ENCODE peak calls at places on chromosome 19, in nine cellular contexts. One of them, this sample, is unnamed.

GRCh38 chr19:913080-913748 is at the start of gene R3HDM4:
- DNase-seq in H1: no peak
- DNase-seq in GM12891: peak
- DNase-seq in HCT116: no peak
- DNase-seq in breast epithelium: peak
- DNase-seq in HL-60: no peak
- DNase-seq in suprapubic skin: peak
- DNase-seq in GM23338: peak
- DNase-seq in stomach: peak
- DNase-seq in this sample: peak

GRCh38 chr19:38700933-38701454 is 43.3 kb downstream of the CAPN12 start:
- DNase-seq in HCT116: no peak
- DNase-seq in GM23338: no peak
- DNase-seq in H1: no peak
- DNase-seq in stomach: no peak
- DNase-seq in breast epithelium: no peak
- DNase-seq in suprapubic skin: no peak
- DNase-seq in GM12891: no peak
- DNase-seq in HL-60: no peak
- DNase-seq in this sample: no peak

GRCh38 chr19:17136026-17136425 is 60.4 kb downstream of the MYO9B start:
- DNase-seq in breast epithelium: no peak
- DNase-seq in GM23338: peak
- DNase-seq in HCT116: no peak
- DNase-seq in suprapubic skin: no peak
- DNase-seq in GM12891: no peak
- DNase-seq in H1: no peak
- DNase-seq in stomach: no peak
- DNase-seq in HL-60: no peak
- DNase-seq in this sample: no peak

GRCh38 chr19:41740415-41741243 is 14.7 kb upstream of the CEACAM6 start:
- DNase-seq in GM12891: no peak
- DNase-seq in HL-60: no peak
- DNase-seq in stomach: no peak
- DNase-seq in GM23338: peak
- DNase-seq in breast epithelium: no peak
- DNase-seq in suprapubic skin: no peak
- DNase-seq in H1: no peak
- DNase-seq in HCT116: no peak
- DNase-seq in this sample: no peak

GRCh38 chr19:52700673-52701072 is 34.2 kb downstream of the ZNF611 start:
- DNase-seq in stomach: no peak
- DNase-seq in GM12891: no peak
- DNase-seq in HL-60: no peak
- DNase-seq in breast epithelium: no peak
- DNase-seq in H1: no peak
- DNase-seq in HCT116: no peak
- DNase-seq in suprapubic skin: no peak
- DNase-seq in GM23338: no peak
- DNase-seq in this sample: no peak

GRCh38 chr19:11137542-11138384 is 17.8 kb downstream of the SPC24 start:
- DNase-seq in GM12891: peak
- DNase-seq in stomach: peak
- DNase-seq in HCT116: no peak
- DNase-seq in suprapubic skin: peak
- DNase-seq in breast epithelium: peak
- DNase-seq in GM23338: peak
- DNase-seq in HL-60: peak
- DNase-seq in H1: no peak
- DNase-seq in this sample: peak

GRCh38 chr19:17107546-17108452 is 32.2 kb downstream of the MYO9B start:
- DNase-seq in HL-60: no peak
- DNase-seq in H1: no peak
- DNase-seq in HCT116: peak
- DNase-seq in suprapubic skin: peak
- DNase-seq in stomach: peak
- DNase-seq in GM23338: no peak
- DNase-seq in breast epithelium: peak
- DNase-seq in GM12891: no peak
- DNase-seq in this sample: no peak

GRCh38 chr19:48717059-48717395 is 2.5 kb downstream of the MAMSTR start:
- DNase-seq in HCT116: no peak
- DNase-seq in suprapubic skin: no peak
- DNase-seq in stomach: no peak
- DNase-seq in HL-60: no peak
- DNase-seq in breast epithelium: no peak
- DNase-seq in H1: no peak
- DNase-seq in GM23338: no peak
- DNase-seq in GM12891: no peak
- DNase-seq in this sample: no peak

GRCh38 chr19:38277549-38277948 is 13.2 kb downstream of the SPINT2 start:
- DNase-seq in stomach: no peak
- DNase-seq in suprapubic skin: no peak
- DNase-seq in GM23338: no peak
- DNase-seq in HCT116: no peak
- DNase-seq in HL-60: no peak
- DNase-seq in breast epithelium: no peak
- DNase-seq in GM12891: no peak
- DNase-seq in H1: no peak
- DNase-seq in this sample: no peak

GRCh38 chr19:17004386-17004785 is 22.2 kb downstream of the CPAMD8 start:
- DNase-seq in GM23338: no peak
- DNase-seq in stomach: no peak
- DNase-seq in HL-60: no peak
- DNase-seq in suprapubic skin: no peak
- DNase-seq in GM12891: no peak
- DNase-seq in H1: no peak
- DNase-seq in breast epithelium: no peak
- DNase-seq in HCT116: no peak
- DNase-seq in this sample: no peak

GRCh38 chr19:13110099-13110610 is 6.4 kb downstream of the TRMT1 start:
- DNase-seq in stomach: no peak
- DNase-seq in GM12891: no peak
- DNase-seq in suprapubic skin: no peak
- DNase-seq in H1: no peak
- DNase-seq in HL-60: no peak
- DNase-seq in GM23338: no peak
- DNase-seq in breast epithelium: no peak
- DNase-seq in HCT116: no peak
- DNase-seq in this sample: no peak
- TF ChIP-seq POLR2AphosphoS5 in stomach: no peak
- TF ChIP-seq POLR2AphosphoS5 in GM12891: no peak
- TF ChIP-seq POLR2AphosphoS5 in suprapubic skin: no peak
- TF ChIP-seq POLR2AphosphoS5 in H1: no peak
- TF ChIP-seq POLR2AphosphoS5 in HL-60: no peak
- TF ChIP-seq POLR2AphosphoS5 in GM23338: no peak
- TF ChIP-seq POLR2AphosphoS5 in breast epithelium: no peak
- TF ChIP-seq POLR2AphosphoS5 in HCT116: no peak
- TF ChIP-seq POLR2AphosphoS5 in this sample: peak

GRCh38 chr19:45632468-45633196 is 6.6 kb downstream of the EML2 start:
- DNase-seq in GM23338: peak
- DNase-seq in suprapubic skin: peak
- DNase-seq in HCT116: peak
- DNase-seq in GM12891: no peak
- DNase-seq in H1: no peak
- DNase-seq in stomach: peak
- DNase-seq in HL-60: no peak
- DNase-seq in breast epithelium: peak
- DNase-seq in this sample: no peak

GRCh38 chr19:45636275-45636674 is 2.9 kb downstream of the EML2 start:
- DNase-seq in HL-60: no peak
- DNase-seq in breast epithelium: no peak
- DNase-seq in H1: no peak
- DNase-seq in HCT116: no peak
- DNase-seq in GM23338: no peak
- DNase-seq in suprapubic skin: no peak
- DNase-seq in GM12891: no peak
- DNase-seq in stomach: no peak
- DNase-seq in this sample: no peak

GRCh38 chr19:45629704-45630103 is 9.5 kb downstream of the EML2 start:
- DNase-seq in H1: no peak
- DNase-seq in GM12891: no peak
- DNase-seq in HCT116: no peak
- DNase-seq in stomach: no peak
- DNase-seq in suprapubic skin: no peak
- DNase-seq in HL-60: no peak
- DNase-seq in breast epithelium: no peak
- DNase-seq in GM23338: no peak
- DNase-seq in this sample: no peak

GRCh38 chr19:45630463-45630862 is 8.7 kb downstream of the EML2 start:
- DNase-seq in HL-60: no peak
- DNase-seq in GM23338: peak
- DNase-seq in breast epithelium: no peak
- DNase-seq in H1: no peak
- DNase-seq in GM12891: no peak
- DNase-seq in suprapubic skin: no peak
- DNase-seq in HCT116: peak
- DNase-seq in stomach: no peak
- DNase-seq in this sample: no peak
- TF ChIP-seq POLR2AphosphoS5 in HL-60: no peak
- TF ChIP-seq POLR2AphosphoS5 in GM23338: no peak
- TF ChIP-seq POLR2AphosphoS5 in breast epithelium: no peak
- TF ChIP-seq POLR2AphosphoS5 in H1: no peak
- TF ChIP-seq POLR2AphosphoS5 in GM12891: no peak
- TF ChIP-seq POLR2AphosphoS5 in suprapubic skin: no peak
- TF ChIP-seq POLR2AphosphoS5 in HCT116: no peak
- TF ChIP-seq POLR2AphosphoS5 in stomach: no peak
- TF ChIP-seq POLR2AphosphoS5 in this sample: no peak

GRCh38 chr19:8233370-8233769 is 24.2 kb downstream of the CERS4 start:
- DNase-seq in breast epithelium: no peak
- DNase-seq in GM12891: no peak
- DNase-seq in stomach: no peak
- DNase-seq in suprapubic skin: no peak
- DNase-seq in HCT116: no peak
- DNase-seq in GM23338: no peak
- DNase-seq in H1: no peak
- DNase-seq in HL-60: no peak
- DNase-seq in this sample: no peak
- TF ChIP-seq POLR2AphosphoS5 in breast epithelium: no peak
- TF ChIP-seq POLR2AphosphoS5 in GM12891: no peak
- TF ChIP-seq POLR2AphosphoS5 in stomach: no peak
- TF ChIP-seq POLR2AphosphoS5 in suprapubic skin: no peak
- TF ChIP-seq POLR2AphosphoS5 in HCT116: no peak
- TF ChIP-seq POLR2AphosphoS5 in GM23338: no peak
- TF ChIP-seq POLR2AphosphoS5 in H1: no peak
- TF ChIP-seq POLR2AphosphoS5 in HL-60: no peak
- TF ChIP-seq POLR2AphosphoS5 in this sample: no peak

GRCh38 chr19:50050406-50051223 is 24.8 kb downstream of the ZNF473 start:
- DNase-seq in suprapubic skin: peak
- DNase-seq in breast epithelium: peak
- DNase-seq in H1: no peak
- DNase-seq in stomach: peak
- DNase-seq in HCT116: no peak
- DNase-seq in HL-60: no peak
- DNase-seq in GM12891: peak
- DNase-seq in GM23338: peak
- DNase-seq in this sample: peak
- TF ChIP-seq POLR2AphosphoS5 in suprapubic skin: no peak
- TF ChIP-seq POLR2AphosphoS5 in breast epithelium: no peak
- TF ChIP-seq POLR2AphosphoS5 in H1: no peak
- TF ChIP-seq POLR2AphosphoS5 in stomach: peak
- TF ChIP-seq POLR2AphosphoS5 in HCT116: no peak
- TF ChIP-seq POLR2AphosphoS5 in HL-60: no peak
- TF ChIP-seq POLR2AphosphoS5 in GM12891: no peak
- TF ChIP-seq POLR2AphosphoS5 in GM23338: no peak
- TF ChIP-seq POLR2AphosphoS5 in this sample: no peak

GRCh38 chr19:2047076-2047448 is 4.0 kb downstream of the MKNK2 start:
- DNase-seq in stomach: no peak
- DNase-seq in GM12891: no peak
- DNase-seq in GM23338: no peak
- DNase-seq in HCT116: no peak
- DNase-seq in breast epithelium: no peak
- DNase-seq in H1: no peak
- DNase-seq in suprapubic skin: no peak
- DNase-seq in HL-60: no peak
- DNase-seq in this sample: no peak

GRCh38 chr19:2043864-2044708 is 7.0 kb downstream of the MKNK2 start:
- DNase-seq in H1: no peak
- DNase-seq in breast epithelium: no peak
- DNase-seq in GM12891: no peak
- DNase-seq in HCT116: no peak
- DNase-seq in stomach: no peak
- DNase-seq in GM23338: no peak
- DNase-seq in suprapubic skin: peak
- DNase-seq in HL-60: peak
- DNase-seq in this sample: no peak

GRCh38 chr19:2044709-2045500 is 6.1 kb downstream of the MKNK2 start:
- DNase-seq in GM12891: no peak
- DNase-seq in GM23338: no peak
- DNase-seq in breast epithelium: no peak
- DNase-seq in stomach: no peak
- DNase-seq in HCT116: no peak
- DNase-seq in HL-60: no peak
- DNase-seq in suprapubic skin: no peak
- DNase-seq in H1: no peak
- DNase-seq in this sample: no peak

GRCh38 chr19:2046046-2046907 is 4.8 kb downstream of the MKNK2 start:
- DNase-seq in stomach: no peak
- DNase-seq in H1: no peak
- DNase-seq in GM12891: no peak
- DNase-seq in suprapubic skin: no peak
- DNase-seq in HL-60: peak
- DNase-seq in breast epithelium: no peak
- DNase-seq in GM23338: no peak
- DNase-seq in HCT116: no peak
- DNase-seq in this sample: no peak

GRCh38 chr19:2045501-2046045 is 5.5 kb downstream of the MKNK2 start:
- DNase-seq in HCT116: no peak
- DNase-seq in H1: no peak
- DNase-seq in GM23338: no peak
- DNase-seq in GM12891: no peak
- DNase-seq in suprapubic skin: no peak
- DNase-seq in stomach: peak
- DNase-seq in breast epithelium: no peak
- DNase-seq in HL-60: no peak
- DNase-seq in this sample: no peak
- TF ChIP-seq POLR2AphosphoS5 in HCT116: peak
- TF ChIP-seq POLR2AphosphoS5 in H1: no peak
- TF ChIP-seq POLR2AphosphoS5 in GM23338: no peak
- TF ChIP-seq POLR2AphosphoS5 in GM12891: no peak
- TF ChIP-seq POLR2AphosphoS5 in suprapubic skin: no peak
- TF ChIP-seq POLR2AphosphoS5 in stomach: no peak
- TF ChIP-seq POLR2AphosphoS5 in breast epithelium: no peak
- TF ChIP-seq POLR2AphosphoS5 in HL-60: no peak
- TF ChIP-seq POLR2AphosphoS5 in this sample: no peak

This sample was measured in GM12892.